ENCODE peak calls at places on chromosomes 2 and 18, in ten cellular contexts. One of them, this sample, is unnamed.

GRCh38 chr2:110149330-110150220 is 34.0 kb upstream of the MALL start:
- DNase-seq in AG09319: peak
- DNase-seq in body of pancreas: no peak
- DNase-seq in heart right ventricle: no peak
- DNase-seq in WTC11: no peak
- DNase-seq in GM12865: no peak
- DNase-seq in IMR-90: peak
- DNase-seq in AG04449: peak
- DNase-seq in cardiac fibroblast: peak
- DNase-seq in MCF 10A: peak
- DNase-seq in this sample: no peak

GRCh38 chr18:79466591-79466990 is 70.9 kb downstream of the NFATC1 start:
- DNase-seq in AG09319: no peak
- DNase-seq in body of pancreas: no peak
- DNase-seq in heart right ventricle: no peak
- DNase-seq in WTC11: no peak
- DNase-seq in GM12865: peak
- DNase-seq in IMR-90: no peak
- DNase-seq in AG04449: no peak
- DNase-seq in cardiac fibroblast: no peak
- DNase-seq in MCF 10A: no peak
- DNase-seq in this sample: no peak

GRCh38 chr2:218547511-218547910 is 20.6 kb downstream of the USP37 start:
- DNase-seq in AG09319: no peak
- DNase-seq in body of pancreas: no peak
- DNase-seq in heart right ventricle: no peak
- DNase-seq in WTC11: no peak
- DNase-seq in GM12865: no peak
- DNase-seq in IMR-90: no peak
- DNase-seq in AG04449: no peak
- DNase-seq in cardiac fibroblast: no peak
- DNase-seq in MCF 10A: no peak
- DNase-seq in this sample: no peak

GRCh38 chr2:103161456-103162289 is 399.8 kb downstream of the TMEM182 start:
- DNase-seq in AG09319: peak
- DNase-seq in body of pancreas: peak
- DNase-seq in heart right ventricle: peak
- DNase-seq in WTC11: no peak
- DNase-seq in GM12865: peak
- DNase-seq in IMR-90: peak
- DNase-seq in AG04449: no peak
- DNase-seq in cardiac fibroblast: peak
- DNase-seq in MCF 10A: peak
- DNase-seq in this sample: peak

GRCh38 chr2:22124003-22124402 is 1000.2 kb downstream of the TDRD15 start:
- DNase-seq in AG09319: no peak
- DNase-seq in body of pancreas: no peak
- DNase-seq in heart right ventricle: no peak
- DNase-seq in WTC11: no peak
- DNase-seq in GM12865: peak
- DNase-seq in IMR-90: no peak
- DNase-seq in AG04449: no peak
- DNase-seq in cardiac fibroblast: peak
- DNase-seq in MCF 10A: no peak
- DNase-seq in this sample: no peak

GRCh38 chr2:86284987-86285386 is 52.4 kb downstream of the REEP1 start:
- DNase-seq in AG09319: no peak
- DNase-seq in body of pancreas: no peak
- DNase-seq in heart right ventricle: no peak
- DNase-seq in WTC11: no peak
- DNase-seq in GM12865: no peak
- DNase-seq in IMR-90: no peak
- DNase-seq in AG04449: no peak
- DNase-seq in cardiac fibroblast: no peak
- DNase-seq in MCF 10A: no peak
- DNase-seq in this sample: no peak

GRCh38 chr2:88016948-88017779 is 817 bp upstream of the RNU2-63P start:
- DNase-seq in AG09319: no peak
- DNase-seq in body of pancreas: peak
- DNase-seq in heart right ventricle: no peak
- DNase-seq in WTC11: peak
- DNase-seq in GM12865: peak
- DNase-seq in IMR-90: no peak
- DNase-seq in AG04449: no peak
- DNase-seq in cardiac fibroblast: peak
- DNase-seq in MCF 10A: peak
- DNase-seq in this sample: peak

GRCh38 chr2:46181789-46182530 is 115.2 kb upstream of the EPAS1 start:
- DNase-seq in AG09319: no peak
- DNase-seq in body of pancreas: no peak
- DNase-seq in heart right ventricle: no peak
- DNase-seq in WTC11: no peak
- DNase-seq in GM12865: no peak
- DNase-seq in IMR-90: no peak
- DNase-seq in AG04449: no peak
- DNase-seq in cardiac fibroblast: no peak
- DNase-seq in MCF 10A: no peak
- DNase-seq in this sample: no peak

GRCh38 chr2:165015052-165015642 is 59.8 kb upstream of the SLC38A11 start:
- DNase-seq in AG09319: no peak
- DNase-seq in body of pancreas: peak
- DNase-seq in heart right ventricle: peak
- DNase-seq in WTC11: peak
- DNase-seq in GM12865: peak
- DNase-seq in IMR-90: peak
- DNase-seq in AG04449: no peak
- DNase-seq in cardiac fibroblast: peak
- DNase-seq in MCF 10A: peak
- DNase-seq in this sample: peak
- TF ChIP-seq CTCF in AG09319: peak
- TF ChIP-seq CTCF in body of pancreas: peak
- TF ChIP-seq CTCF in heart right ventricle: peak
- TF ChIP-seq CTCF in WTC11: peak
- TF ChIP-seq CTCF in GM12865: peak
- TF ChIP-seq CTCF in IMR-90: peak
- TF ChIP-seq CTCF in AG04449: peak
- TF ChIP-seq CTCF in cardiac fibroblast: peak
- TF ChIP-seq CTCF in MCF 10A: peak
- TF ChIP-seq CTCF in this sample: peak

DNA sequence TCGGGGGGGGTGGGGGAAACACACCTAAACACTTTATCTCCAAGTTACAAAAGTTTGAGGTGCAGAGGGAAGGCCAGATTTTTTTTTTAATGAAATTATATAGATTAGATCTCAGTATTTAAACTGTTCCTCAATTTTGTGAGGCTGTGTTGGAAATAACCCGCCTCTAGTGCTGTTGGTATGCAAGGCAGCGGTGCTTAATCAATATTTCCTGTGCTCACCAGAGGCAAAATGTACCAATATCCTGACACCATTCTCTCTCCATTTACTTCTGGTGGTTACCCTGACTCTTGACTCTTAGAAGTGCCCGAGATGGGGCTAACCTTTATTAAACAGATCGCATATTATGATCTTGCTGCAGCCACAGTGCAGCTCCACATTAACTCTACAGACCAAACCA is 54.8 kb upstream of the EML6 start:
- DNase-seq in AG09319: no peak
- DNase-seq in body of pancreas: no peak
- DNase-seq in heart right ventricle: no peak
- DNase-seq in WTC11: no peak
- DNase-seq in GM12865: no peak
- DNase-seq in IMR-90: no peak
- DNase-seq in AG04449: no peak
- DNase-seq in cardiac fibroblast: no peak
- DNase-seq in MCF 10A: no peak
- DNase-seq in this sample: no peak
- TF ChIP-seq CTCF in AG09319: no peak
- TF ChIP-seq CTCF in body of pancreas: no peak
- TF ChIP-seq CTCF in heart right ventricle: no peak
- TF ChIP-seq CTCF in WTC11: no peak
- TF ChIP-seq CTCF in GM12865: no peak
- TF ChIP-seq CTCF in IMR-90: no peak
- TF ChIP-seq CTCF in AG04449: no peak
- TF ChIP-seq CTCF in cardiac fibroblast: no peak
- TF ChIP-seq CTCF in MCF 10A: no peak
- TF ChIP-seq CTCF in this sample: no peak

GRCh38 chr18:22974707-22975106 is 41.6 kb downstream of the RBBP8 start:
- DNase-seq in AG09319: no peak
- DNase-seq in body of pancreas: no peak
- DNase-seq in heart right ventricle: no peak
- DNase-seq in WTC11: no peak
- DNase-seq in GM12865: no peak
- DNase-seq in IMR-90: no peak
- DNase-seq in AG04449: no peak
- DNase-seq in cardiac fibroblast: no peak
- DNase-seq in MCF 10A: no peak
- DNase-seq in this sample: no peak

GRCh38 chr18:22981274-22982133 is 48.4 kb downstream of the RBBP8 start:
- DNase-seq in AG09319: no peak
- DNase-seq in body of pancreas: no peak
- DNase-seq in heart right ventricle: no peak
- DNase-seq in WTC11: no peak
- DNase-seq in GM12865: no peak
- DNase-seq in IMR-90: no peak
- DNase-seq in AG04449: no peak
- DNase-seq in cardiac fibroblast: no peak
- DNase-seq in MCF 10A: no peak
- DNase-seq in this sample: no peak

GRCh38 chr18:22980394-22980793 is 47.3 kb downstream of the RBBP8 start:
- DNase-seq in AG09319: no peak
- DNase-seq in body of pancreas: no peak
- DNase-seq in heart right ventricle: no peak
- DNase-seq in WTC11: no peak
- DNase-seq in GM12865: no peak
- DNase-seq in IMR-90: no peak
- DNase-seq in AG04449: no peak
- DNase-seq in cardiac fibroblast: no peak
- DNase-seq in MCF 10A: no peak
- DNase-seq in this sample: no peak

GRCh38 chr18:22975508-22975907 is 42.4 kb downstream of the RBBP8 start:
- DNase-seq in AG09319: no peak
- DNase-seq in body of pancreas: no peak
- DNase-seq in heart right ventricle: no peak
- DNase-seq in WTC11: no peak
- DNase-seq in GM12865: no peak
- DNase-seq in IMR-90: no peak
- DNase-seq in AG04449: no peak
- DNase-seq in cardiac fibroblast: no peak
- DNase-seq in MCF 10A: no peak
- DNase-seq in this sample: no peak

GRCh38 chr18:22977847-22978701 is 44.9 kb downstream of the RBBP8 start:
- DNase-seq in AG09319: peak
- DNase-seq in body of pancreas: peak
- DNase-seq in heart right ventricle: no peak
- DNase-seq in WTC11: no peak
- DNase-seq in GM12865: peak
- DNase-seq in IMR-90: peak
- DNase-seq in AG04449: peak
- DNase-seq in cardiac fibroblast: peak
- DNase-seq in MCF 10A: peak
- DNase-seq in this sample: no peak
- TF ChIP-seq CTCF in AG09319: no peak
- TF ChIP-seq CTCF in body of pancreas: peak
- TF ChIP-seq CTCF in heart right ventricle: no peak
- TF ChIP-seq CTCF in WTC11: no peak
- TF ChIP-seq CTCF in GM12865: no peak
- TF ChIP-seq CTCF in IMR-90: no peak
- TF ChIP-seq CTCF in AG04449: no peak
- TF ChIP-seq CTCF in cardiac fibroblast: no peak
- TF ChIP-seq CTCF in MCF 10A: no peak
- TF ChIP-seq CTCF in this sample: no peak

GRCh38 chr2:11940799-11941198 is 194.4 kb downstream of the LPIN1 start:
- DNase-seq in AG09319: no peak
- DNase-seq in body of pancreas: no peak
- DNase-seq in heart right ventricle: no peak
- DNase-seq in WTC11: no peak
- DNase-seq in GM12865: no peak
- DNase-seq in IMR-90: no peak
- DNase-seq in AG04449: no peak
- DNase-seq in cardiac fibroblast: no peak
- DNase-seq in MCF 10A: no peak
- DNase-seq in this sample: no peak

GRCh38 chr2:11944311-11944710 is 197.9 kb downstream of the LPIN1 start:
- DNase-seq in AG09319: no peak
- DNase-seq in body of pancreas: no peak
- DNase-seq in heart right ventricle: no peak
- DNase-seq in WTC11: no peak
- DNase-seq in GM12865: no peak
- DNase-seq in IMR-90: no peak
- DNase-seq in AG04449: no peak
- DNase-seq in cardiac fibroblast: no peak
- DNase-seq in MCF 10A: no peak
- DNase-seq in this sample: no peak

GRCh38 chr2:11940121-11940743 is 193.8 kb downstream of the LPIN1 start:
- DNase-seq in AG09319: no peak
- DNase-seq in body of pancreas: no peak
- DNase-seq in heart right ventricle: no peak
- DNase-seq in WTC11: no peak
- DNase-seq in GM12865: no peak
- DNase-seq in IMR-90: no peak
- DNase-seq in AG04449: no peak
- DNase-seq in cardiac fibroblast: no peak
- DNase-seq in MCF 10A: no peak
- DNase-seq in this sample: no peak

GRCh38 chr2:11939523-11939922 is 193.1 kb downstream of the LPIN1 start:
- DNase-seq in AG09319: no peak
- DNase-seq in body of pancreas: no peak
- DNase-seq in heart right ventricle: no peak
- DNase-seq in WTC11: no peak
- DNase-seq in GM12865: no peak
- DNase-seq in IMR-90: no peak
- DNase-seq in AG04449: no peak
- DNase-seq in cardiac fibroblast: no peak
- DNase-seq in MCF 10A: no peak
- DNase-seq in this sample: no peak

GRCh38 chr2:11941201-11942041 is 195.0 kb downstream of the LPIN1 start:
- DNase-seq in AG09319: no peak
- DNase-seq in body of pancreas: no peak
- DNase-seq in heart right ventricle: peak
- DNase-seq in WTC11: no peak
- DNase-seq in GM12865: no peak
- DNase-seq in IMR-90: no peak
- DNase-seq in AG04449: no peak
- DNase-seq in cardiac fibroblast: no peak
- DNase-seq in MCF 10A: no peak
- DNase-seq in this sample: no peak
- TF ChIP-seq CTCF in AG09319: no peak
- TF ChIP-seq CTCF in body of pancreas: no peak
- TF ChIP-seq CTCF in heart right ventricle: no peak
- TF ChIP-seq CTCF in WTC11: no peak
- TF ChIP-seq CTCF in GM12865: no peak
- TF ChIP-seq CTCF in IMR-90: no peak
- TF ChIP-seq CTCF in AG04449: no peak
- TF ChIP-seq CTCF in cardiac fibroblast: no peak
- TF ChIP-seq CTCF in MCF 10A: no peak
- TF ChIP-seq CTCF in this sample: no peak

This sample was measured in thyroid gland.